ENCODE peak calls at places on chromosomes 2 and 18, in five cellular contexts. R is fibroblast of lung, Z is cardiac muscle cell, N is adrenal gland, T is tibial artery. J is an unnamed sample.

GRCh38 chr18:9838144-9838877 is 47.5 kb upstream of the TXNDC2 start:
- DNase-seq in R (no peak), Z (peak), N (no peak), T (no peak), J (no peak)

GRCh38 chr18:78156466-78156865 is 823.2 kb upstream of the SALL3 start:
- DNase-seq in R (no peak), Z (no peak), N (no peak), T (no peak), J (no peak)

GRCh38 chr2:226336283-226336682 is 463.3 kb downstream of the IRS1 start:
- DNase-seq in R (no peak), Z (no peak), N (no peak), T (no peak), J (no peak)

GRCh38 chr2:204900910-204901309 is 355.6 kb downstream of the PARD3B start:
- DNase-seq in R (no peak), Z (peak), N (peak), T (no peak), J (no peak)

GRCh38 chr2:40279001-40279400 is 172.9 kb downstream of the SLC8A1 start:
- DNase-seq in R (peak), Z (no peak), N (no peak), T (no peak), J (no peak)

GRCh38 chr2:205323929-205324328 is 358.4 kb upstream of the NRP2 start:
- DNase-seq in R (peak), Z (peak), N (no peak), T (no peak), J (no peak)

GRCh38 chr2:74535440-74535965 is 5.8 kb downstream of the HTRA2 start:
- DNase-seq in R (no peak), Z (no peak), N (no peak), T (no peak), J (no peak)

GRCh38 chr2:128626758-128627515 is 308.3 kb upstream of the HS6ST1 start:
- DNase-seq in R (peak), Z (no peak), N (no peak), T (no peak), J (no peak)

GRCh38 chr2:25341753-25342371 is at the start of gene DNMT3A:
- DNase-seq in R (peak), Z (peak), N (peak), T (peak), J (peak)

GRCh38 chr18:36903215-36903928 is 74.4 kb downstream of the KIAA1328 start:
- DNase-seq in R (peak), Z (peak), N (no peak), T (no peak), J (no peak)

GRCh38 chr2:156784034-156784433 is 347.9 kb downstream of the GPD2 start:
- DNase-seq in R (no peak), Z (no peak), N (no peak), T (no peak), J (no peak)

GRCh38 chr2:240392948-240393830 is 42.3 kb upstream of the GPC1 start:
- DNase-seq in R (no peak), Z (no peak), N (no peak), T (peak), J (no peak)

GRCh38 chr2:160156665-160157064 is 43.4 kb downstream of the ITGB6 start:
- DNase-seq in R (peak), Z (peak), N (no peak), T (no peak), J (no peak)

GRCh38 chr2:80473806-80474205 is 169.3 kb upstream of the LRRTM1 start:
- DNase-seq in R (peak), Z (no peak), N (no peak), T (no peak), J (no peak)

GRCh38 chr2:9483107-9483506 is 8.8 kb downstream of the IAH1 start:
- DNase-seq in R (no peak), Z (no peak), N (no peak), T (no peak), J (no peak)

GRCh38 chr18:10519999-10520935 is 5.6 kb upstream of the NAPG start:
- DNase-seq in R (peak), Z (peak), N (peak), T (peak), J (peak)

GRCh38 chr18:62438876-62439275 is 83.9 kb upstream of the ZCCHC2 start:
- DNase-seq in R (no peak), Z (no peak), N (no peak), T (no peak), J (no peak)

GRCh38 chr2:54605836-54606235 is 117.6 kb upstream of the EML6 start:
- DNase-seq in R (no peak), Z (peak), N (no peak), T (no peak), J (no peak)

DNA sequence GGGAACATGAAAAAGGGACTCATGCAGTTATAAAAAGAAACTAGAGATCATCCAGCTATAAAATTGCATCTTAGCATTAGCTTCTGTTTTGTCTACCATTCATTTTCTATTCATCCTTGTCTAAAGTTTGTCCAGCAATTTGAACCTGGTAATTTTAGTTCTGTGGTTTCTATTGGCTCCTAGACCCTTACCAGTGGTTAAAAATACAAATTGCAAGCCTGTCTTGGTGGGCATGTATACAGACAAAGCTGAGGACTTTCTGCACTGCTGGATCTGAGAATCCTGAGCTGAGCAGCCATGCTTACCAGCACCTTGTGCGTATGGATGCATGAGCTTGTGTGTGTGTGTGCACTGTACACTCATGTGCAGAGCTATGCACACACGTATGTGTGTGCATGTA is 144.9 kb downstream of the FAM210A start:
- DNase-seq in R (no peak), Z (no peak), N (no peak), T (no peak), J (no peak)
- H3K27ac ChIP-seq in R (no peak), Z (no peak), N (no peak), T (no peak), J (no peak)

DNA sequence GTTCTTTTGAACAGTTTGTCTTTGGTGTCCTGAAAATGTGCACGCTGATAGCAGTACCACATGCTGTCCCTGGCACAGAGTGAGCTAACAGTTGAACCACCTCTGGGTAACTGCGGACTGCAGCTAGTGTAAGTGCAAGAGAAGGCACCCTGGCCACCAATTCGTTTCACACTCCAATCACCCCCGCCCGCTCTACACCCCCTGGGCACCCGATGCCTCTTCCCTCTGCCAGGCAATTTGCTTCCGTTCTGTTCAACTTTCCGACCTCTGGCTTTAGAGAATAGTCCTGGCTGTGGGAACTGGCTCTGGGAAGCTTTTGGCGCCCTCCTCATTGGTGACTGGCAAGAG is 1.4 kb downstream of the DOCK10 start:
- DNase-seq in R (peak), Z (no peak), N (no peak), T (no peak), J (no peak)
- H3K4me3 ChIP-seq in R (peak), Z (no peak), N (peak), T (peak), J (peak)

GRCh38 chr2:227366861-227367800 is 12.0 kb downstream of the TM4SF20 start:
- DNase-seq in R (peak), Z (peak), N (no peak), T (peak), J (no peak)
- H3K27ac ChIP-seq in R (peak), Z (no peak), N (peak), T (peak), J (no peak)

GRCh38 chr18:73153271-73153670 is 285.5 kb upstream of the NETO1 start:
- DNase-seq in R (no peak), Z (no peak), N (no peak), T (no peak), J (no peak)
- H3K4me3 ChIP-seq in R (no peak), Z (no peak), N (no peak), T (no peak), J (no peak)

GRCh38 chr2:179554639-179555038 is 290.0 kb upstream of the SESTD1 start:
- DNase-seq in R (no peak), Z (no peak), N (no peak), T (no peak), J (no peak)

GRCh38 chr2:179553382-179553781 is 288.8 kb upstream of the SESTD1 start:
- DNase-seq in R (no peak), Z (no peak), N (no peak), T (no peak), J (no peak)

GRCh38 chr2:179550214-179550613 is 285.6 kb upstream of the SESTD1 start:
- DNase-seq in R (no peak), Z (no peak), N (no peak), T (no peak), J (no peak)

GRCh38 chr2:179551545-179552045 is 287.0 kb upstream of the SESTD1 start:
- DNase-seq in R (no peak), Z (no peak), N (no peak), T (no peak), J (no peak)

GRCh38 chr2:179550849-179551248 is 286.2 kb upstream of the SESTD1 start:
- DNase-seq in R (no peak), Z (no peak), N (no peak), T (no peak), J (no peak)
- H3K27ac ChIP-seq in R (no peak), Z (no peak), N (no peak), T (no peak), J (no peak)

GRCh38 chr2:239278941-239279365 is 121.9 kb downstream of the HDAC4 start:
- DNase-seq in R (peak), Z (no peak), N (peak), T (peak), J (no peak)
- H3K4me3 ChIP-seq in R (no peak), Z (no peak), N (no peak), T (no peak), J (no peak)

GRCh38 chr2:207008105-207008990 is 69.0 kb downstream of the CPO start:
- DNase-seq in R (no peak), Z (peak), N (no peak), T (no peak), J (no peak)
- H3K27ac ChIP-seq in R (no peak), Z (no peak), N (no peak), T (no peak), J (no peak)